ENCODE peak calls at places on chromosomes 1 and 21, in seven cellular contexts. Z is fibroblast of pulmonary artery, S is hepatocyte, H is OCI-LY7, I is brain microvascular endothelial cell, Q is GM12865, T is AG09309. R is an unnamed sample.

GRCh38 chr1:168234846-168235547 is 9.2 kb downstream of the SFT2D2 start:
- DNase-seq in Z (peak), S (peak), H (peak), I (peak), Q (peak), T (no peak), R (peak)

GRCh38 chr1:22535399-22535798 is 27.9 kb upstream of the EPHA8 start:
- DNase-seq in Z (no peak), S (no peak), H (no peak), I (no peak), Q (no peak), T (no peak), R (no peak)

GRCh38 chr1:184028854-184029623 is 8.5 kb downstream of the COLGALT2 start:
- DNase-seq in Z (no peak), S (peak), H (no peak), I (no peak), Q (no peak), T (no peak), R (no peak)

GRCh38 chr1:240287722-240288121 is 196.0 kb downstream of the FMN2 start:
- DNase-seq in Z (no peak), S (no peak), H (no peak), I (no peak), Q (no peak), T (no peak), R (no peak)

GRCh38 chr21:33640697-33641338 is 723 bp downstream of the CRYZL1 start:
- DNase-seq in Z (peak), S (peak), H (peak), I (no peak), Q (peak), T (no peak), R (peak)

GRCh38 chr1:27299385-27300252 is 22.3 kb upstream of the TMEM222 start:
- DNase-seq in Z (peak), S (peak), H (no peak), I (peak), Q (no peak), T (peak), R (peak)

GRCh38 chr1:6025269-6026094 is 20.2 kb upstream of the KCNAB2 start:
- DNase-seq in Z (no peak), S (no peak), H (no peak), I (no peak), Q (peak), T (no peak), R (no peak)

GRCh38 chr1:28417441-28418277 is 48.1 kb downstream of the PHACTR4 start:
- DNase-seq in Z (peak), S (peak), H (no peak), I (no peak), Q (peak), T (peak), R (peak)

GRCh38 chr21:17003763-17004373 is 509.0 kb upstream of the CXADR start:
- DNase-seq in Z (peak), S (no peak), H (no peak), I (peak), Q (no peak), T (no peak), R (peak)

GRCh38 chr1:5596651-5597050 is 395.6 kb downstream of the NPHP4 start:
- DNase-seq in Z (no peak), S (no peak), H (no peak), I (no peak), Q (no peak), T (no peak), R (no peak)

GRCh38 chr1:67987046-67987799 is 63.2 kb downstream of the DIRAS3 start:
- DNase-seq in Z (peak), S (peak), H (no peak), I (peak), Q (no peak), T (peak), R (peak)

GRCh38 chr1:221087919-221088318 is 208.7 kb downstream of the HLX start:
- DNase-seq in Z (peak), S (no peak), H (no peak), I (no peak), Q (no peak), T (no peak), R (no peak)

GRCh38 chr1:211323156-211324063 is 3.2 kb upstream of the TRAF5 start:
- DNase-seq in Z (peak), S (peak), H (peak), I (peak), Q (peak), T (no peak), R (peak)

GRCh38 chr1:21042920-21043605 is 133.6 kb downstream of the EIF4G3 start:
- DNase-seq in Z (peak), S (no peak), H (no peak), I (peak), Q (no peak), T (peak), R (peak)

GRCh38 chr1:95179205-95180001 is 54.6 kb upstream of the RWDD3 start:
- DNase-seq in Z (no peak), S (no peak), H (no peak), I (no peak), Q (no peak), T (no peak), R (no peak)

GRCh38 chr1:115185351-115185750 is 96.0 kb upstream of the TSPAN2 start:
- DNase-seq in Z (no peak), S (no peak), H (no peak), I (no peak), Q (no peak), T (no peak), R (no peak)

GRCh38 chr1:53554592-53555305 is 95.5 kb downstream of the DMRTB1 start:
- DNase-seq in Z (no peak), S (no peak), H (no peak), I (no peak), Q (no peak), T (no peak), R (no peak)

GRCh38 chr1:229905031-229905545 is 161.9 kb upstream of the GALNT2 start:
- DNase-seq in Z (no peak), S (no peak), H (no peak), I (no peak), Q (no peak), T (no peak), R (no peak)

GRCh38 chr1:20107351-20107750 is 12.0 kb downstream of the PLA2G2D start:
- DNase-seq in Z (no peak), S (no peak), H (no peak), I (no peak), Q (no peak), T (no peak), R (no peak)

GRCh38 chr1:10628685-10629084 is 153.9 kb downstream of the PEX14 start:
- DNase-seq in Z (peak), S (no peak), H (no peak), I (no peak), Q (no peak), T (no peak), R (peak)

GRCh38 chr1:193406901-193407300 is 220.5 kb upstream of the B3GALT2 start:
- DNase-seq in Z (peak), S (peak), H (peak), I (peak), Q (peak), T (peak), R (peak)

GRCh38 chr1:177163844-177164379 is 600 bp downstream of the ASTN1 start:
- DNase-seq in Z (no peak), S (no peak), H (no peak), I (no peak), Q (no peak), T (no peak), R (no peak)

GRCh38 chr21:26385721-26386120 is 187.4 kb downstream of the CYYR1 start:
- DNase-seq in Z (peak), S (no peak), H (no peak), I (no peak), Q (no peak), T (no peak), R (peak)

GRCh38 chr1:3368059-3368458 is 86.4 kb upstream of the ARHGEF16 start:
- DNase-seq in Z (no peak), S (no peak), H (no peak), I (no peak), Q (no peak), T (no peak), R (no peak)

GRCh38 chr1:211736351-211736915 is 61.0 kb upstream of the NEK2 start:
- DNase-seq in Z (no peak), S (no peak), H (no peak), I (no peak), Q (no peak), T (no peak), R (peak)

GRCh38 chr1:67719329-67720196 is 34.6 kb downstream of the GADD45A start:
- DNase-seq in Z (no peak), S (no peak), H (no peak), I (no peak), Q (no peak), T (no peak), R (no peak)

GRCh38 chr1:23751050-23751814 is 8.0 kb downstream of the ELOA start:
- DNase-seq in Z (peak), S (peak), H (peak), I (peak), Q (peak), T (no peak), R (peak)

GRCh38 chr21:27505516-27505915 is 538.6 kb upstream of the ADAMTS5 start:
- DNase-seq in Z (peak), S (no peak), H (no peak), I (no peak), Q (no peak), T (peak), R (peak)

GRCh38 chr1:23577056-23577985 is 18.0 kb upstream of the ID3 start:
- DNase-seq in Z (peak), S (peak), H (peak), I (peak), Q (peak), T (peak), R (peak)

GRCh38 chr1:35598895-35599294 is 25.8 kb downstream of the TFAP2E start:
- DNase-seq in Z (no peak), S (no peak), H (no peak), I (no peak), Q (no peak), T (no peak), R (no peak)

GRCh38 chr1:20386682-20387081 is 96.0 kb downstream of the VWA5B1 start:
- DNase-seq in Z (no peak), S (no peak), H (peak), I (no peak), Q (no peak), T (no peak), R (no peak)

GRCh38 chr1:119799003-119799402 is 12.3 kb downstream of the REG4 start:
- DNase-seq in Z (no peak), S (no peak), H (no peak), I (no peak), Q (no peak), T (no peak), R (no peak)

GRCh38 chr1:118949317-118949716 is 38.8 kb downstream of the TBX15 start:
- DNase-seq in Z (peak), S (no peak), H (no peak), I (peak), Q (no peak), T (no peak), R (peak)

GRCh38 chr1:175000697-175001187 is 995 bp downstream of the CACYBP start:
- DNase-seq in Z (peak), S (no peak), H (peak), I (no peak), Q (peak), T (no peak), R (peak)

GRCh38 chr1:153375511-153375910 is at the start of gene S100A12:
- DNase-seq in Z (peak), S (peak), H (no peak), I (peak), Q (no peak), T (peak), R (peak)

GRCh38 chr21:44428281-44428942 is 26.9 kb upstream of the LRRC3 start:
- DNase-seq in Z (no peak), S (no peak), H (peak), I (no peak), Q (peak), T (no peak), R (no peak)

GRCh38 chr1:4175566-4176405 is 275.7 kb upstream of the C1orf174 start:
- DNase-seq in Z (no peak), S (no peak), H (no peak), I (no peak), Q (no peak), T (no peak), R (no peak)

GRCh38 chr1:100581096-100581705 is 43.3 kb downstream of the GPR88 start:
- DNase-seq in Z (no peak), S (no peak), H (no peak), I (no peak), Q (peak), T (no peak), R (no peak)

GRCh38 chr1:195141294-195141693 is 1466.9 kb downstream of the KCNT2 start:
- DNase-seq in Z (no peak), S (no peak), H (peak), I (no peak), Q (no peak), T (no peak), R (no peak)

GRCh38 chr1:231592809-231593208 is 33.8 kb upstream of the DISC1 start:
- DNase-seq in Z (no peak), S (no peak), H (no peak), I (no peak), Q (no peak), T (no peak), R (no peak)

GRCh38 chr1:231594123-231594522 is 32.5 kb upstream of the DISC1 start:
- DNase-seq in Z (no peak), S (no peak), H (no peak), I (no peak), Q (no peak), T (no peak), R (no peak)

GRCh38 chr1:231594749-231595148 is 31.8 kb upstream of the DISC1 start:
- DNase-seq in Z (no peak), S (no peak), H (no peak), I (no peak), Q (no peak), T (no peak), R (no peak)

GRCh38 chr1:231591466-231591865 is 35.1 kb upstream of the DISC1 start:
- DNase-seq in Z (no peak), S (no peak), H (no peak), I (no peak), Q (no peak), T (no peak), R (no peak)

DNA sequence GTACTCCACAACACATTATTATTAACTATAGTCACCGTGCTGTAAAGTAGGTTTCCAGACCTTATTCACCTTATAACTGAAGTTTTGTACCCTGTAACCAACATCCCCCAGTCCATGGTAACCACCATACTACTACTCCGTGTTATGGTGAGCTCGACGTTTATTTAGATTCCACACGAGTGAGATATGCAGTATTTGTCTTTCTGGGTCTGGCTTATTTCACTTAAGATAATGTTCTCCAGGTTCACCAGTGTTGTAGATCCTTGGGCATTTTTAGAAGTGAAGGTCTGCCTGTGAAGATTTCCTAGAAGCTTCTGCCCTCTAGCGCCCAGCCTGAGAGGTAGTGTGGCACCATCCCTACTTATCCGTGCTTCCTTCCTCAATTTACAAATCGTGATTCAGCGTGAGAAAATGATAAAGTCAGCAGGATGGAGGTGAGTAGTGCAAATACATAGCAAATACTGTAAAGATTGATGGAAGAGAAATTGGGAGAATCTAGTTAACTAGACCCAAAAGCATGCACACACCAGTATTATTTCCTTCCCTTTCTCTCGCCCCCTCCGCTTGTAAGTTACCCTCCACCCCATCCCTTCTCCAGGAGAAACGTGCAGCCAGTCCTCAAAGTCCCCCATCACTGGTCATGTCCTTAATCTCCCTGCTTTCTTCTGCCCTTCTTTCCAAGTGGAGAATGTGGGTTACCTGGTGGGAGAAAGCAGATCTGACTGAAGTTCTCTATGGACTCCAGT is 36.0 kb upstream of the DISC1 start:
- DNase-seq in Z (peak), S (peak), H (peak), I (peak), Q (peak), T (peak), R (peak)
- TF ChIP-seq CTCF in Z (peak), S (peak), H (peak), I (peak), Q (peak), T (peak), R (peak)

GRCh38 chr1:154556422-154556821 is 2.0 kb downstream of the UBE2Q1 start:
- DNase-seq in Z (peak), S (no peak), H (no peak), I (no peak), Q (no peak), T (no peak), R (peak)
- H3K4me3 ChIP-seq in Z (peak), S (no peak), H (peak), I (peak), Q (peak), T (peak), R (peak)

DNA sequence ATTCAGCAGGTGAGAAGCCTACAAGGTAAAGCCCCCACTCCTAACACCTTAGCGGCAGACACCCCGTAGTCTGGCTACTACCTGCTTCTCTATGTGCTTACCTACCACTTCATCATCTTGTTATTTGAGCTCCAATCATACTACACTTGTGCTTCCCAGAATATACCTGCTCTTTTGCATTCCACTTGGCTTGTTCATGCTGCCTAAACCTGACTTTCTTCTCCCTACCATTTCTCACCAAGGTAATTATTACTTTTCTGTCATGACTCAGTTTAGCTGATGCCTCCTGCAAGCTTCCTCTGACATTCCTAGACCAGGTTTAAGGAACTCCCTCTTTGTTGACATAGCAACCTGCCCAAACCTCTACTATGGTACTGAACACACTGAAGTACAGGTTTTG is 495.6 kb upstream of the C1orf87 start:
- DNase-seq in Z (no peak), S (no peak), H (no peak), I (no peak), Q (no peak), T (no peak), R (no peak)
- TF ChIP-seq CTCF in Z (no peak), S (no peak), H (no peak), I (no peak), Q (no peak), T (no peak), R (no peak)

GRCh38 chr1:203126866-203127671 is 457 bp upstream of the ADORA1 start:
- DNase-seq in Z (no peak), S (no peak), H (no peak), I (no peak), Q (no peak), T (no peak), R (no peak)
- H3K4me3 ChIP-seq in Z (peak), S (no peak), H (no peak), I (no peak), Q (no peak), T (peak), R (peak)

DNA sequence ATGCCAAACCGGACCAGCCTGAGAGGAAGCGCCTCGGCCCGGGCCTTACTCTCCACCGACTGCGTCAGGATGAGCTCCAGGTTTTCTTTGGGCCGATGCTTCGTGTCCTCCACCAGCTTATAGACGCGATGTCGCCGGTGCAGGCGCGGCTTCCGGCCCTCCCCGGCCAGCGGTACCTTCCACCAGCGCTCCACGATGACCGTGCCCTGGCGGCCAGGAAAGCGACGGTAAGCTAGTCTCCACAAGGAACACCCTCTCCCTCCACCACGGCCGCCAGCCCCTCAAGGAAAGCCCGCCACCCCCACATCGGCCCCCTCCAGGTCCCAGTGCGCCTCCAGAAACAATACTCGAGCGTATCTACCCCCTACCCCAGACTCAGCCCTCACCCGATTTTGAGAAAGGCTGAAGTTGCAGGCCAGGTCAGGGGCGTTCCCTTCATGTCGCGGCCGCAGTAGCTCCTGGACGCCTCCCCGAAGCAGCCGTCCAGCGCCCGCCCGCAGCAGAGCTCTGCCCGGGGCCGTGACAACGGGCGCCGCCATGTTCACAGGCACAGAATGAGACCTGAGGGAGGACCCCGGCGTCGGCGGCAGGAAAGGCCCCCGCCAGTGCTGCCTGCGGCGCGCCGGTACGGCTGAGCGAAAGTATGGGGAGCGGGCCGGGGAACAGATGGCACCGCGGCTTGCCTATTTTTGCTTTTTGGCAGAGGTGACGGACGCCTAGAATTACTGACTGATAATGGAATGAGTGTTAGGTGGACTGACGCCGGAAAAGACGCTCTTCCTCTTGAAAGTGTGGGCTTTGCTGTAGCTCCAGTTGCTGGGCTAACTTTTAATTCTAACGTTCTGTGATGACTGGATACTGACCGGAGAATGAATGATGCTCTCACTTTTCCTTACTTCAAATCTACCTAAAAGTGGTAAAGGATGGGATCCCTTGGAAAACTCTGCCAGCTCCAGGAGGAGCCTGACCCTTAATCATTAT is at the start of gene MRPL9:
- DNase-seq in Z (peak), S (peak), H (peak), I (peak), Q (peak), T (peak), R (peak)
- TF ChIP-seq CTCF in Z (no peak), S (no peak), H (no peak), I (no peak), Q (no peak), T (peak), R (no peak)

DNA sequence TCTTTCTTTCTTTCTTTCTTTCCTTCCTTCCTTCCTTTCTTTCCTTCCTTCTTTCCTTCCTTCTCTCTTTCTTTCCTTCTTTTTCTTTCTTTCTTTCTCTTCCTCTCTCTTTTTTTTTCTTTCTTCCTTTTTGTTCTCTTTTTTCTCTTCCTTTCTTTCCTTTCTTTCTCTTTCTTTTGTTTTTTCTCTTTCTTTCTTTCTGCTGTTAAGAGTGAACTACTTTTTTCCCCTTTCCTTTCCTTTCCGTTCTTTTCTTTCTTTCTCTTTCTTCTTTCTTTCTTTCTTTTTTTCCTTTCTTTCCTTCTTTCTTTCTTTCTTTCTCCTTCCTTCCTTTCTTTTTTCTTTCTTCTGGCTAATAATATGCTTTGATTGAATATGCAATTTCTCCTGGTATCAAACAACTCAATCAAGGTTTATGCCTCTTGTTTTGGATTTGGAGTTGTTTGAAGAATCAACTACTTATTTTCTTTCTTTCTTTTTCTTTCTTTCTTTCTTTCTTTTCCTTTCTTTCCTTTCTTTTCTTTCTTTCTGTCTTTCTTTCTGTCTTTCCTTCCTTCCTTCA is 27.4 kb upstream of the CFHR4 start:
- DNase-seq in Z (no peak), S (no peak), H (no peak), I (no peak), Q (no peak), T (no peak), R (no peak)
- H3K4me3 ChIP-seq in Z (no peak), S (no peak), H (no peak), I (no peak), Q (no peak), T (no peak), R (no peak)